ENCODE peak calls at places on chromosomes 13 and 19, in nine cellular contexts. H, N, B, K, E, O, Z, M and D are unnamed samples.

GRCh38 chr13:110546933-110547332 is 14.6 kb downstream of the RAB20 start:
- DNase-seq in E (no peak), K (no peak), O (peak; percentile 98), Z (no peak), M (peak; percentile 81), H (peak; percentile 91), B (peak; percentile 86), N (peak; percentile 89), D (peak; percentile 92)

GRCh38 chr13:36718686-36719085 is 44.9 kb downstream of the SERTM1 start:
- DNase-seq in M (peak; percentile 30), O (peak; percentile 22), E (no peak), K (no peak), B (no peak), Z (no peak), N (no peak), H (no peak), D (no peak)

GRCh38 chr13:110538632-110539031 is 22.9 kb downstream of the RAB20 start:
- DNase-seq in H (no peak), O (no peak), Z (no peak), N (no peak), E (no peak), B (no peak), M (peak; percentile 27), K (no peak), D (peak; percentile 81)

GRCh38 chr13:112152846-112153245 is 85.9 kb downstream of the SOX1 start:
- DNase-seq in M (no peak), Z (no peak), O (no peak), E (no peak), K (no peak), N (no peak), B (no peak), H (no peak), D (no peak)

GRCh38 chr13:77543711-77544110 is 8.2 kb downstream of the SCEL start:
- DNase-seq in N (no peak), K (no peak), Z (peak; percentile 17), E (no peak), O (no peak), H (no peak), B (no peak), M (no peak), D (no peak)

GRCh38 chr19:10587022-10587838 is at the start of gene AP1M2:
- DNase-seq in M (no peak), N (no peak), O (no peak), E (peak; percentile 91), B (peak; percentile 76), Z (no peak), H (no peak), K (no peak), D (no peak)

GRCh38 chr19:43534811-43535761 is 2.1 kb downstream of the ZNF575 start:
- DNase-seq in E (peak; percentile 96), B (peak; percentile 70), H (peak; percentile 89), O (peak; percentile 81), N (peak; percentile 61), K (peak; percentile 58), Z (no peak), M (peak; percentile 60), D (peak; percentile 94)

GRCh38 chr13:99619207-99619606 is 117.9 kb downstream of the TM9SF2 start:
- DNase-seq in B (no peak), N (no peak), E (no peak), H (no peak), O (no peak), Z (no peak), K (no peak), M (no peak), D (no peak)

GRCh38 chr13:42753697-42754096 is 27.7 kb upstream of the FAM216B start:
- DNase-seq in K (no peak), M (peak; percentile 65), N (no peak), H (no peak), E (no peak), B (no peak), O (no peak), Z (no peak), D (peak; percentile 43)

GRCh38 chr13:109135018-109135417 is 505.6 kb downstream of the MYO16 start:
- DNase-seq in N (no peak), K (no peak), B (no peak), Z (no peak), M (peak; percentile 13), E (no peak), H (no peak), O (no peak), D (no peak)

GRCh38 chr13:112931028-112931934 is 37.7 kb upstream of the MCF2L start:
- DNase-seq in E (peak; percentile 84), O (peak; percentile 42), H (no peak), Z (no peak), B (peak; percentile 63), N (peak; percentile 76), M (peak; percentile 72), K (no peak), D (peak; percentile 97)

GRCh38 chr19:54707932-54708331 is 16.3 kb upstream of the KIR3DL3 start:
- DNase-seq in H (no peak), K (no peak), O (no peak), E (no peak), B (no peak), M (no peak), Z (no peak), N (no peak), D (no peak)

GRCh38 chr13:25352230-25352629 is 19.5 kb upstream of the ATP8A2 start:
- DNase-seq in K (no peak), O (no peak), E (no peak), H (no peak), B (no peak), Z (no peak), N (no peak), M (no peak), D (no peak)

GRCh38 chr19:49499030-49499670 is 2.9 kb downstream of the RPS11 start:
- DNase-seq in B (no peak), N (no peak), K (no peak), H (no peak), Z (no peak), M (no peak), E (no peak), O (peak; percentile 72), D (peak; percentile 56)

GRCh38 chr13:33721719-33722118 is 96.2 kb upstream of the RFC3 start:
- DNase-seq in Z (no peak), M (peak; percentile 62), K (no peak), E (no peak), H (no peak), N (peak; percentile 62), O (no peak), B (no peak), D (no peak)

GRCh38 chr13:39273953-39274352 is 235.7 kb downstream of the NHLRC3 start:
- DNase-seq in O (no peak), M (no peak), B (peak; percentile 35), K (no peak), Z (no peak), N (no peak), E (peak; percentile 67), H (no peak), D (no peak)

DNA sequence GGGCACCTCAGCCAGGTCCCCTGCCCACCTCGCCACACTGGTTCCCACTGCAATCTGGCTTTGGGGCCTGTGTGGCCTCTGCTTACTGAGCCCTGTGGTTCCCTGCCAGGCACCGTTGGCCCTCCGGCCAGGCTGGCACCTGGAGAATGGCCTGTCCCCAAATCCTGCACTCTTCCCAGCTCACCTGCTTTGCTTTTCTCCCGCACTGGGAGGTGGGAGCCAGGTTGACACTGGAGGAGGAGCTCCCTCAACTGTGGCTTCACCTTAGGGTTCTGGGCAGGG is 97.0 kb downstream of the SCGB2B2 start:
- DNase-seq in Z (peak; percentile 87), N (no peak), H (no peak), B (no peak), K (no peak), M (no peak), O (no peak), E (no peak), D (no peak)
- H3K4me3 ChIP-seq in Z (no peak overlapping the region), N (no peak overlapping the region), H (no peak overlapping the region), B (no peak overlapping the region), K (no peak overlapping the region), M (no peak overlapping the region), O (no peak overlapping the region), E (no peak overlapping the region), D (no peak overlapping the region)

DNA sequence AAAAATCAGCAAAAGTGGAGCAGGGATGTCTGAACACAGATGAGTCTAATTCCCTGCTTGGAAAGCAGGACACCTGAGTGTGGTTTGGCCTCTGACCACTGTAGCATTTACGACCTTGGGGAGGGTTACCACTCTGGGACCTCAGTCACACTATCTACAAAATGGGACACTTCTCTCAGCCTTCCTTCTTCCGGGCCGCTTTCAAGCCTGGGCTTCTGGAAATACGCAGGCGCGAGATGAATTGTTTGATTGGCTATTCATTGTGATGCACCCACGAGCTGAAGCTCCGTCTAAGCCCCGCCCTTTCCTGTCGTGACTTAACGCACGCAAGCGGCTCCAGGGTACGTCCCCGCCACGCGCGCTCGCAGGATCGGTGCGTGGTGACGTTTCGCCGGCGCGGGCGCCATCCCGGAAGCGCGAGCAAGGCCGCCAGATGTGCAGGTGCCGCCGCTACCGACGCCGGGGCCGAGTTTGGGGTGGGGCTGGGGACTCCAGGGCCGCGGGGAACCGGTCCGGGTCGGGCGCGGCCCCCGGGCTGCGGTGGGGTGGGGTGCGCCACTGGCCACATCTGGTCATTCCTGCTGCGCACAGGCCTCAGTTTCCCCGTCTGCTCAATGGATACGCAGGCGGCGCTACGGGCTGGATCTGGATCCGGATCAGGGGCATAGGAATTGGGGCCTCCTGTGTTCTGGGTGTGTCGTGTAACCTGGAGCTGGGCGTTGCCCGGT is at the start of gene KXD1:
- DNase-seq in N (peak; percentile 99), O (peak; percentile 98), B (peak; percentile 96), Z (peak; percentile 99), H (peak; percentile 99), M (peak; percentile 99), K (peak; percentile 94), E (peak; percentile 93), D (peak; percentile 99)
- TF ChIP-seq CTCF in N (no peak), O (no peak), B (no peak), Z (no peak), H (no peak), M (no peak), K (no peak), E (no peak), D (no peak)

DNA sequence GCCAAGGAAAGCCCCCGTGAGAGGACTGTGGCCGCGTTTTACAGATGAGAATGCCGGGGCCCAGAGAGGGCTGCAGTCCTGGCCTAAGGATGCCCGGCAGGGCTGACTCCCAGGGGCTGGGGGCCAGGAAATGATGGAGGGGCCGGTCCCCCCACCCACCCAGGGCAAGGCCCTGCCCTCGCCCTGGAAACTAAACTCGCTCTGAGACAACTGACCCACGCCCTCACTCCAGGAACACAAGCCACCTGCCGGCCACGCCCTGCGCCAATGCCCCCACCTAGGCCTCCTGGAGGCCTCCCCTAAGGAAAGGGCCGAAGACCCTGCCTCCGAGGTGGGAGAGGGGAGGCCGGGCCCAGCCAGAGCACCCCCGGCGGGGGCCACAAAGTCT is 7.2 kb downstream of the ZBTB7A start:
- DNase-seq in B (peak; percentile 89), H (no peak), E (no peak), K (no peak), M (no peak), Z (no peak), O (no peak), N (no peak), D (peak; percentile 88)
- H3K4me3 ChIP-seq in B (no peak overlapping the region), H (no peak overlapping the region), E (no peak overlapping the region), K (peak overlapping the region; percentile 99), M (peak overlapping the region; percentile 19), Z (peak overlapping the region; percentile 100), O (peak overlapping the region; percentile 57), N (no peak overlapping the region), D (peak overlapping the region; percentile 19)

DNA sequence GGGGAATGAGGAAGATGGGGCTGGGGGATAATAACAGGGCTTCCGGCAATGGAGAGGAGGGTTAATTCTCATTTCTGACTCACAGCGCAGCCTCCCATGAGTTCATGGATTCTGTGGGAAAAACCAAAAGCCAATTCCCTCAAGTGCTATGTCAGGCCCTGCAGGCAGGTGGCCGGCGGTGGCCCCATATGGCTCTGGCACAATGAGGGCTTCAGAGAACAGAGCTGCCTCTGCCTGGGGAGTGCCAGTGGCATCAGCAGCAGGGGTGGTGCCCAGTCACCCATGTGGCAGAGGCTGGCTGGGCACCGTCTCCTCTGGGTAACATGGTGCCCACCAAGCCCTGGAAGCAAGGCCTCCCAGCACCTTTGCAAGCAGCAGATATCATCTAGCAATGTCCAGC is 69.1 kb downstream of the ALOX5AP start:
- DNase-seq in N (no peak), K (no peak), B (no peak), H (no peak), E (no peak), M (no peak), Z (no peak), O (peak; percentile 23), D (no peak)
- TF ChIP-seq CTCF in N (peak; percentile 21), K (no peak), B (no peak), H (no peak), E (peak; percentile 71), M (peak; percentile 23), Z (no peak), O (no peak), D (peak; percentile 35)